ENCODE peak calls at places on chromosome 5, in five cellular contexts. U is HEK293T; B is NCI-H1092 treated with DMSO at 0.1 percent for 48 hours; L is EH; W is stimulated activated naive B cell treated with anti-CD40 and anti-IgM and Interleukin-4, amounts not matched to agents 10 μg/mL and 1 μg/mL and 100 μg/mL, for 72 hours. J is an unnamed sample.
A peak's percentile ranks its signal among the peaks of the same experiment; 100 is the strongest.

GRCh38 chr5:42944989-42945388 is 95.1 kb downstream of the ANXA2R start:
- DNase-seq in U (no peak), B (no peak), L (peak; percentile 92), W (no peak), J (no peak)

GRCh38 chr5:179422840-179423523 is 77.7 kb upstream of the ADAMTS2 start:
- DNase-seq in U (no peak), B (no peak), L (no peak), W (no peak), J (no peak)

GRCh38 chr5:43482490-43483064 is 1.1 kb downstream of the TMEM267 start:
- DNase-seq in U (no peak), B (no peak), L (peak; percentile 74), W (no peak), J (peak; percentile 56)

GRCh38 chr5:132813599-132814440 is 718 bp downstream of the SOWAHA start:
- DNase-seq in U (peak; percentile 61), B (no peak), L (peak; percentile 31), W (no peak), J (no peak)

GRCh38 chr5:75337366-75338021 is 474 bp downstream of the HMGCR start:
- DNase-seq in U (peak; percentile 17), B (no peak), L (peak; percentile 13), W (peak; percentile 15), J (peak; percentile 59)

GRCh38 chr5:180341595-180341994 is 11.5 kb downstream of the GFPT2 start:
- DNase-seq in U (no peak), B (no peak), L (no peak), W (no peak), J (no peak)

GRCh38 chr5:36459191-36460135 is 146.9 kb upstream of the SLC1A3 start:
- DNase-seq in U (peak; percentile 37), B (no peak), L (no peak), W (no peak), J (peak; percentile 63)

GRCh38 chr5:98989723-98990122 is 60.9 kb upstream of the CHD1 start:
- DNase-seq in U (no peak), B (no peak), L (no peak), W (no peak), J (no peak)

GRCh38 chr5:175461370-175461769 is 17.0 kb upstream of the SFXN1 start:
- DNase-seq in U (no peak), B (no peak), L (no peak), W (no peak), J (no peak)

GRCh38 chr5:117982691-117983090 is 1005.7 kb downstream of the DTWD2 start:
- DNase-seq in U (no peak), B (no peak), L (peak; percentile 12), W (no peak), J (no peak)

GRCh38 chr5:17951392-17952169 is 317.3 kb downstream of the TAF11L14 start:
- DNase-seq in U (no peak), B (no peak), L (no peak), W (no peak), J (no peak)

GRCh38 chr5:16615737-16616535 is 861 bp downstream of the RETREG1 start:
- DNase-seq in U (no peak), B (peak; percentile 21), L (no peak), W (no peak), J (no peak)